ENCODE peak calls at places on chromosome 2, in five cellular contexts. X is cardiac fibroblast, P is GM10248, H is HTR-8/SVneo, C is NCI-H1105. L is an unnamed sample.

GRCh38 chr2:45743531-45744391 is 92.3 kb downstream of the PRKCE start:
- DNase-seq in X (peak), P (no peak), H (no peak), C (no peak), L (no peak)

GRCh38 chr2:28720345-28720744 is 31.3 kb upstream of the PPP1CB start:
- DNase-seq in X (no peak), P (no peak), H (no peak), C (no peak), L (no peak)

GRCh38 chr2:122570641-122571040 is 815.2 kb downstream of the TSN start:
- DNase-seq in X (no peak), P (no peak), H (no peak), C (no peak), L (no peak)

GRCh38 chr2:30237346-30238142 is 6.2 kb downstream of the LBH start:
- DNase-seq in X (no peak), P (no peak), H (no peak), C (no peak), L (no peak)

GRCh38 chr2:171165967-171166327 is 5.3 kb upstream of the TLK1 start:
- DNase-seq in X (no peak), P (no peak), H (no peak), C (no peak), L (no peak)

GRCh38 chr2:170813611-170814550 is 2.8 kb upstream of the GAD1 start:
- DNase-seq in X (peak), P (no peak), H (no peak), C (no peak), L (no peak)

GRCh38 chr2:47767497-47767844 is 15.5 kb upstream of the MSH6 start:
- DNase-seq in X (no peak), P (no peak), H (no peak), C (no peak), L (no peak)

GRCh38 chr2:68771211-68771721 is 36.7 kb downstream of the ARHGAP25 start:
- DNase-seq in X (peak), P (no peak), H (no peak), C (no peak), L (no peak)

GRCh38 chr2:169776483-169776802 is 22.2 kb upstream of the SSB start:
- DNase-seq in X (no peak), P (no peak), H (no peak), C (no peak), L (no peak)

GRCh38 chr2:219041252-219041651 is at the start of gene CFAP65:
- DNase-seq in X (peak), P (no peak), H (no peak), C (peak), L (peak)

GRCh38 chr2:109649736-109650695 is 35.9 kb downstream of the SOWAHC start:
- DNase-seq in X (no peak), P (no peak), H (no peak), C (no peak), L (no peak)

GRCh38 chr2:237882510-237883481 is 23.4 kb downstream of the RAMP1 start:
- DNase-seq in X (no peak), P (no peak), H (no peak), C (no peak), L (peak)

GRCh38 chr2:115162454-115163293 is 720.2 kb downstream of the DPP10 start:
- DNase-seq in X (no peak), P (no peak), H (no peak), C (no peak), L (no peak)

GRCh38 chr2:84077504-84077903 is 381.6 kb downstream of the SUCLG1 start:
- DNase-seq in X (peak), P (peak), H (peak), C (peak), L (peak)

L was measured in SHP77.